ENCODE peak calls at places on chromosomes 3 and 15, in five cellular contexts. N, J, A, T and F are unnamed samples.

GRCh38 chr3:50516048-50516871 is 12.8 kb upstream of the CACNA2D2 start:
- DNase-seq in J (no peak), A (no peak), N (peak), T (peak), F (no peak)

GRCh38 chr3:8984081-8984480 is 20.8 kb upstream of the RAD18 start:
- DNase-seq in N (no peak), J (no peak), A (no peak), T (no peak), F (no peak)

GRCh38 chr3:64163755-64164148 is 61.5 kb downstream of the PRICKLE2 start:
- DNase-seq in A (no peak), T (no peak), J (peak), N (peak), F (peak)

GRCh38 chr3:71252466-71252865 is 331.1 kb downstream of the FOXP1 start:
- DNase-seq in A (no peak), T (peak), J (no peak), N (no peak), F (no peak)

GRCh38 chr15:57510647-57511046 is 81.1 kb upstream of the MYZAP start:
- DNase-seq in J (no peak), T (no peak), A (no peak), N (peak), F (no peak)

GRCh38 chr3:184643442-184643841 is 68.4 kb downstream of the MAGEF1 start:
- DNase-seq in J (no peak), N (no peak), T (no peak), A (no peak), F (no peak)

GRCh38 chr3:69370156-69370944 is 15.5 kb downstream of the FRMD4B start:
- DNase-seq in T (peak), N (no peak), J (no peak), A (no peak), F (no peak)

GRCh38 chr15:44102675-44103254 is 92.3 kb downstream of the FRMD5 start:
- DNase-seq in T (no peak), A (no peak), N (peak), J (peak), F (peak)

GRCh38 chr3:123660900-123661299 is 76.0 kb upstream of the HACD2 start:
- DNase-seq in N (peak), T (peak), A (no peak), J (peak), F (no peak)

GRCh38 chr3:178900244-178900643 is 171.4 kb downstream of the ZMAT3 start:
- DNase-seq in T (no peak), A (no peak), N (no peak), J (no peak), F (no peak)

GRCh38 chr15:56759450-56759845 is 26.1 kb upstream of the ZNF280D start:
- DNase-seq in J (peak), N (peak), A (no peak), T (no peak), F (peak)

GRCh38 chr3:16033889-16034687 is 140.4 kb upstream of the GALNT15 start:
- DNase-seq in A (no peak), T (no peak), J (peak), N (no peak), F (no peak)

GRCh38 chr3:72120806-72121778 is 336.1 kb upstream of the PROK2 start:
- DNase-seq in J (no peak), A (no peak), N (no peak), T (no peak), F (no peak)

GRCh38 chr3:85081191-85081895 is 122.6 kb downstream of the CADM2 start:
- DNase-seq in N (no peak), J (no peak), T (no peak), A (no peak), F (no peak)

GRCh38 chr15:78638658-78639314 is 2.2 kb downstream of the CHRNB4 start:
- DNase-seq in A (peak), T (no peak), N (peak), J (peak), F (peak)

GRCh38 chr3:40464339-40465110 is 7.4 kb downstream of the RPL14 start:
- DNase-seq in N (no peak), J (no peak), T (no peak), A (no peak), F (no peak)

GRCh38 chr3:10349801-10350200 is 28.9 kb upstream of the SEC13 start:
- DNase-seq in J (no peak), A (no peak), N (no peak), T (no peak), F (no peak)

GRCh38 chr3:105118905-105119304 is 247.8 kb upstream of the ALCAM start:
- DNase-seq in T (no peak), J (no peak), N (peak), A (no peak), F (no peak)

GRCh38 chr3:131216340-131216739 is 165.2 kb upstream of the NUDT16 start:
- DNase-seq in T (no peak), J (no peak), A (no peak), N (no peak), F (no peak)

GRCh38 chr15:59199775-59200465 is 6.7 kb upstream of the LDHAL6B start:
- DNase-seq in N (peak), A (no peak), J (peak), T (no peak), F (peak)

GRCh38 chr15:101431301-101431700 is 58.2 kb downstream of the PCSK6 start:
- DNase-seq in A (no peak), T (no peak), J (no peak), N (no peak), F (no peak)

GRCh38 chr3:129003578-129004112 is 2.5 kb downstream of the EFCC1 start:
- DNase-seq in T (peak), N (no peak), A (no peak), J (no peak), F (no peak)

GRCh38 chr3:145704020-145704419 is 457.0 kb downstream of the PLOD2 start:
- DNase-seq in J (no peak), A (no peak), T (no peak), N (peak), F (no peak)

GRCh38 chr3:131250466-131250865 is 131.1 kb upstream of the NUDT16 start:
- DNase-seq in N (no peak), J (no peak), T (no peak), A (no peak), F (no peak)

GRCh38 chr15:29978411-29979382 is 104.1 kb upstream of the GOLGA8J start:
- DNase-seq in T (no peak), A (no peak), N (peak), J (no peak), F (no peak)

GRCh38 chr3:98814799-98815450 is 51.8 kb downstream of the ST3GAL6 start:
- DNase-seq in A (no peak), T (no peak), N (peak), J (peak), F (peak)